ENCODE peak calls at places on chromosomes 1 and 21, in six cellular contexts. I is A549, X is body of pancreas, Z is ovary, D is adrenal gland, J is GM12878. P is an unnamed sample.
A peak's percentile ranks its signal among the peaks of the same experiment; 100 is the strongest.

GRCh38 chr1:204968946-204969345 is 74.1 kb upstream of the CNTN2 start:
- DNase-seq in Z (no peak), D (no peak), X (no peak), J (no peak), I (no peak), P (no peak)

GRCh38 chr1:5875345-5875910 is 116.8 kb downstream of the NPHP4 start:
- DNase-seq in I (no peak), D (no peak), Z (no peak), J (no peak), X (no peak), P (no peak)

GRCh38 chr1:75643460-75643859 is 32.5 kb upstream of the SLC44A5 start:
- DNase-seq in Z (no peak), I (no peak), X (no peak), D (no peak), J (no peak), P (no peak)

GRCh38 chr1:58476179-58476578 is 70.3 kb downstream of the OMA1 start:
- DNase-seq in I (no peak), Z (no peak), J (no peak), X (no peak), D (no peak), P (no peak)

GRCh38 chr1:99943238-99943794 is 26.5 kb upstream of the SLC35A3 start:
- DNase-seq in J (no peak), Z (no peak), D (no peak), X (no peak), I (peak; percentile 5), P (peak; percentile 3)

GRCh38 chr1:180173451-180173850 is 18.8 kb downstream of the QSOX1 start:
- DNase-seq in J (no peak), I (no peak), Z (no peak), D (no peak), X (no peak), P (no peak)

GRCh38 chr1:21818661-21819060 is 6.6 kb downstream of the LDLRAD2 start:
- DNase-seq in Z (no peak), J (no peak), D (peak; percentile 75), I (peak; percentile 27), X (no peak), P (peak; percentile 66)

GRCh38 chr1:37323486-37324377 is 150.6 kb upstream of the ZC3H12A start:
- DNase-seq in Z (no peak), J (no peak), D (no peak), X (no peak), I (peak; percentile 38), P (peak; percentile 55)

GRCh38 chr1:174209347-174210187 is 50.2 kb downstream of the RABGAP1L start:
- DNase-seq in J (no peak), D (no peak), Z (no peak), I (no peak), X (no peak), P (no peak)

GRCh38 chr21:45253180-45253579 is 34.5 kb downstream of the POFUT2 start:
- DNase-seq in I (no peak), J (no peak), Z (no peak), D (peak; percentile 46), X (no peak), P (peak; percentile 55)

GRCh38 chr1:158101944-158102343 is 78.8 kb upstream of the CD1D start:
- DNase-seq in X (no peak), J (no peak), I (peak; percentile 30), D (no peak), Z (no peak), P (no peak)

GRCh38 chr1:80101159-80101558 is 1094.6 kb upstream of the ADGRL4 start:
- DNase-seq in I (no peak), Z (no peak), D (no peak), X (no peak), J (no peak), P (no peak)

GRCh38 chr1:153251988-153252387 is 7.5 kb upstream of the LORICRIN start:
- DNase-seq in Z (no peak), I (no peak), D (no peak), J (no peak), X (no peak), P (no peak)

GRCh38 chr1:205012416-205013140 is 30.4 kb upstream of the CNTN2 start:
- DNase-seq in X (no peak), D (no peak), J (no peak), I (no peak), Z (no peak), P (no peak)

GRCh38 chr1:175842545-175842944 is 99.2 kb upstream of the TNR start:
- DNase-seq in X (no peak), D (no peak), J (no peak), Z (no peak), I (no peak), P (peak; percentile 51)

GRCh38 chr1:47409311-47410085 is 6.6 kb upstream of the FOXE3 start:
- DNase-seq in D (no peak), Z (no peak), X (no peak), J (no peak), I (no peak), P (no peak)

GRCh38 chr21:45284456-45284741 is 3.3 kb downstream of the POFUT2 start:
- DNase-seq in I (no peak), Z (no peak), X (no peak), D (peak; percentile 46), J (no peak), P (no peak)

GRCh38 chr1:87200875-87201638 is 127.6 kb upstream of the LMO4 start:
- DNase-seq in Z (no peak), X (no peak), D (no peak), I (no peak), J (no peak), P (no peak)

GRCh38 chr1:174157157-174157806 is 2.0 kb upstream of the RABGAP1L start:
- DNase-seq in Z (no peak), X (no peak), D (no peak), I (no peak), J (peak; percentile 83), P (no peak)

GRCh38 chr1:147627435-147628110 is 42.8 kb downstream of the ACP6 start:
- DNase-seq in Z (peak; percentile 45), X (peak; percentile 65), D (peak; percentile 72), J (no peak), I (peak; percentile 43), P (peak; percentile 42)

GRCh38 chr1:29498126-29499100 is 262.1 kb downstream of the PTPRU start:
- DNase-seq in X (no peak), J (no peak), I (no peak), Z (no peak), D (no peak), P (no peak)

GRCh38 chr1:25837253-25837875 is 17.6 kb downstream of the MTFR1L start:
- DNase-seq in D (no peak), I (peak; percentile 14), J (no peak), Z (no peak), X (no peak), P (no peak)

GRCh38 chr1:100358210-100358609 is 5.9 kb downstream of the CDC14A start:
- DNase-seq in D (no peak), I (peak; percentile 20), J (no peak), X (no peak), Z (no peak), P (peak; percentile 38)

GRCh38 chr1:109989656-109990653 is 5.4 kb downstream of the AHCYL1 start:
- DNase-seq in Z (no peak), D (no peak), I (no peak), X (no peak), J (no peak), P (peak; percentile 41)

DNA sequence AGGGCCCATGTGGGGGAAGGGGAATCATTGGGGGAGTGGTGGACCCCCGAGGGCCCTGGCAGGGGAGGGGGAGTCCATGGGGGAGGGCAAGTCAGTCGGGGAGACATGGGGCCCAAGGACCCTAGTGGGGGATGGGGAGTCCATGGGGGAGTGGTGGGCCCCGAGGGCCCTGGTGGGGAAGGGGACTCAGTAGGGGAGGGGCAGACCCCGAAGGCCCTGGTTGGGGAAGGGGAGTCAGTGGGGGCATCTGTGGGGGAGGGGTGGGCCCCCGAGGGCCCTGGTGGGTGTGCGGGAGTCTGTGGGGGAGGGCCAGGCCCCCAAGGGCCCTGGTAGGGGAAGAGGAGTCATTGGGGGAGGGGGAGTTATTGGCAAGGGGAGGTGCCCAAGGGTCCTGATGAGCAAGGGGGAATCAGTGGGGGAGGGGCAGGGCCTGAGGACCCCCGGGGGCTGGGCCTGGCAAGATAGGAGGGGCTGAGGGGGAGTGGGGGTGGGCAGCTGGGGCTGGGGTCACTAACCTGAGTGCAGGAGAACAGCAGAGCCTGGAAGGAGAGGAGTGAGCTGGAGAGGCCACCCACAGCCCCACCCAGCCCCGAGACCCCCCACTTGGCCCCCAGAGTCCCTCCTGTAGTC is 2.1 kb downstream of the MXRA8 start:
- DNase-seq in I (no peak), X (no peak), D (no peak), Z (no peak), J (no peak), P (no peak)
- H3K4me3 ChIP-seq in I (no peak overlapping the region), X (no peak overlapping the region), D (peak overlapping the region; percentile 51), Z (peak overlapping the region; percentile 52), J (no peak overlapping the region), P (no peak overlapping the region)

GRCh38 chr1:43546388-43547100 is 15.9 kb downstream of the PTPRF start:
- DNase-seq in D (no peak), X (no peak), I (no peak), Z (no peak), J (no peak), P (no peak)

GRCh38 chr1:43543567-43543966 is 12.9 kb downstream of the PTPRF start:
- DNase-seq in X (no peak), I (no peak), D (no peak), Z (no peak), J (no peak), P (no peak)

GRCh38 chr1:43545321-43545685 is 14.6 kb downstream of the PTPRF start:
- DNase-seq in X (no peak), D (no peak), Z (no peak), I (no peak), J (no peak), P (no peak)

GRCh38 chr1:43547538-43548072 is 16.9 kb downstream of the PTPRF start:
- DNase-seq in I (no peak), Z (no peak), J (no peak), D (no peak), X (no peak), P (no peak)

GRCh38 chr1:43545686-43546387 is 15.2 kb downstream of the PTPRF start:
- DNase-seq in D (peak; percentile 93), Z (peak; percentile 47), J (no peak), I (peak; percentile 80), X (peak; percentile 99), P (peak; percentile 25)
- TF ChIP-seq POLR2A in D (no peak), Z (no peak), J (no peak), I (no peak), X (no peak), P (no peak)

GRCh38 chr21:38742580-38743260 is 63.0 kb upstream of the ETS2 start:
- DNase-seq in J (no peak), I (no peak), X (no peak), D (no peak), Z (no peak), P (no peak)
- H3K4me3 ChIP-seq in J (no peak overlapping the region), I (no peak overlapping the region), X (no peak overlapping the region), D (no peak overlapping the region), Z (no peak overlapping the region), P (no peak overlapping the region)

GRCh38 chr1:27959792-27960603 is at the start of gene XKR8:
- DNase-seq in D (peak; percentile 77), Z (peak; percentile 76), I (peak; percentile 76), J (peak; percentile 31), X (peak; percentile 83), P (peak; percentile 77)

GRCh38 chr1:27961646-27962221 is 2.0 kb downstream of the XKR8 start:
- DNase-seq in I (no peak), Z (no peak), D (no peak), J (no peak), X (no peak), P (no peak)

GRCh38 chr1:27963393-27963792 is 3.6 kb downstream of the XKR8 start:
- DNase-seq in I (no peak), Z (no peak), X (no peak), D (no peak), J (no peak), P (no peak)

GRCh38 chr1:27958513-27958912 is 1.3 kb upstream of the XKR8 start:
- DNase-seq in D (no peak), I (no peak), X (peak; percentile 28), Z (peak; percentile 26), J (no peak), P (no peak)

GRCh38 chr1:27960762-27961645 is 1.2 kb downstream of the XKR8 start:
- DNase-seq in X (peak; percentile 41), I (no peak), J (no peak), D (no peak), Z (no peak), P (no peak)
- TF ChIP-seq POLR2A in X (no peak), I (no peak), J (no peak), D (no peak), Z (no peak), P (no peak)

P was measured in NB4.